ENCODE peak calls at places on chromosome X, in seven cellular contexts. B, C, K, D, O, M and W are unnamed samples. For H3K4me1, the result is how much of the 10 kb centered on the place peaks cover.

GRCh38 chrX:50432760-50433377 is 37.8 kb downstream of the DGKK start:
- DNase-seq in B (no peak), C (no peak), K (no peak), D (no peak), O (no peak), M (no peak), W (no peak)

GRCh38 chrX:136586386-136586785 is 54.4 kb downstream of the VGLL1 start:
- DNase-seq in B (no peak), C (no peak), K (no peak), D (no peak), O (no peak), M (no peak), W (no peak)

GRCh38 chrX:71164071-71164470 is 19.4 kb downstream of the NLGN3 start:
- DNase-seq in B (no peak), C (no peak), K (no peak), D (no peak), O (no peak), M (no peak), W (no peak)

GRCh38 chrX:55490974-55491373 is 1.3 kb upstream of the USP51 start:
- DNase-seq in B (no peak), C (no peak), K (no peak), D (no peak), O (no peak), M (no peak), W (no peak)

GRCh38 chrX:119647552-119648420 is 41.6 kb upstream of the NKRF start:
- DNase-seq in B (no peak), C (no peak), K (no peak), D (no peak), O (no peak), M (no peak), W (peak)

GRCh38 chrX:136318166-136318565 is 17.4 kb downstream of the ADGRG4 start:
- DNase-seq in B (no peak), C (no peak), K (no peak), D (no peak), O (no peak), M (no peak), W (no peak)

GRCh38 chrX:120463241-120463640 is 5.9 kb downstream of the LAMP2 start:
- DNase-seq in B (no peak), C (no peak), K (no peak), D (peak), O (no peak), M (peak), W (no peak)

GRCh38 chrX:119181491-119181890 is 53.9 kb upstream of the KIAA1210 start:
- DNase-seq in B (no peak), C (peak), K (no peak), D (no peak), O (peak), M (peak), W (no peak)

GRCh38 chrX:53599781-53600396 is 86.6 kb downstream of the HUWE1 start:
- DNase-seq in B (no peak), C (no peak), K (no peak), D (no peak), O (no peak), M (no peak), W (no peak)

GRCh38 chrX:48474127-48474526 is 1.9 kb upstream of the FTSJ1 start:
- DNase-seq in B (no peak), C (no peak), K (peak), D (no peak), O (no peak), M (no peak), W (no peak)

GRCh38 chrX:16700734-16701133 is 11.7 kb downstream of the CTPS2 start:
- DNase-seq in B (no peak), C (no peak), K (no peak), D (no peak), O (no peak), M (no peak), W (no peak)

GRCh38 chrX:88903989-88904718 is 157.1 kb downstream of the CPXCR1 start:
- DNase-seq in B (no peak), C (no peak), K (no peak), D (no peak), O (no peak), M (no peak), W (no peak)

GRCh38 chrX:124747295-124747694 is 400.9 kb downstream of the SH2D1A start:
- DNase-seq in B (no peak), C (no peak), K (no peak), D (no peak), O (no peak), M (no peak), W (no peak)

GRCh38 chrX:73943900-73944581 is 359.9 kb upstream of the ZCCHC13 start:
- DNase-seq in B (peak), C (peak), K (peak), D (peak), O (peak), M (peak), W (peak)

GRCh38 chrX:110006826-110007375 is 4.0 kb downstream of the TMEM164 start:
- DNase-seq in B (no peak), C (no peak), K (no peak), D (no peak), O (no peak), M (no peak), W (no peak)

GRCh38 chrX:155086202-155086840 is 15.0 kb downstream of the BRCC3 start:
- DNase-seq in B (no peak), C (peak), K (peak), D (peak), O (peak), M (no peak), W (peak)

GRCh38 chrX:111447298-111447697 is 35.3 kb upstream of the DCX start:
- DNase-seq in B (no peak), C (no peak), K (peak), D (no peak), O (peak), M (no peak), W (no peak)

GRCh38 chrX:121781991-121782390 is 734.6 kb downstream of the GLUD2 start:
- DNase-seq in B (no peak), C (no peak), K (no peak), D (no peak), O (no peak), M (no peak), W (no peak)

GRCh38 chrX:9458516-9459078 is 6.3 kb upstream of the TBL1X start:
- DNase-seq in B (no peak), C (no peak), K (no peak), D (no peak), O (no peak), M (no peak), W (no peak)

GRCh38 chrX:41661366-41662095 is 27.2 kb upstream of the GPR34 start:
- DNase-seq in B (no peak), C (no peak), K (no peak), D (no peak), O (no peak), M (no peak), W (no peak)

GRCh38 chrX:78322863-78323262 is 4.5 kb downstream of the CYSLTR1 start:
- DNase-seq in B (no peak), C (no peak), K (no peak), D (no peak), O (no peak), M (no peak), W (no peak)

GRCh38 chrX:138001219-138001618 is 435.3 kb downstream of the ZIC3 start:
- DNase-seq in B (no peak), C (no peak), K (no peak), D (no peak), O (no peak), M (no peak), W (no peak)

GRCh38 chrX:108270280-108270679 is 167.9 kb downstream of the COL4A6 start:
- DNase-seq in B (no peak), C (no peak), K (no peak), D (no peak), O (no peak), M (peak), W (no peak)

GRCh38 chrX:49110417-49110816 is 13.1 kb downstream of the GPKOW start:
- DNase-seq in B (no peak), C (no peak), K (no peak), D (no peak), O (no peak), M (no peak), W (no peak)

GRCh38 chrX:78437621-78438020 is 110.2 kb upstream of the CYSLTR1 start:
- DNase-seq in B (no peak), C (no peak), K (no peak), D (no peak), O (no peak), M (no peak), W (no peak)

GRCh38 chrX:78375894-78376293 is 48.5 kb upstream of the CYSLTR1 start:
- DNase-seq in B (no peak), C (no peak), K (no peak), D (no peak), O (no peak), M (no peak), W (no peak)

GRCh38 chrX:65706041-65706828 is 38.8 kb downstream of the MSN start:
- DNase-seq in B (no peak), C (no peak), K (no peak), D (no peak), O (no peak), M (no peak), W (no peak)

GRCh38 chrX:132561974-132562373 is 73.1 kb upstream of the MBNL3 start:
- DNase-seq in B (no peak), C (no peak), K (no peak), D (no peak), O (no peak), M (no peak), W (no peak)

GRCh38 chrX:52556741-52557140 is 39.9 kb upstream of the XAGE1B start:
- DNase-seq in B (no peak), C (no peak), K (no peak), D (no peak), O (no peak), M (no peak), W (no peak)

GRCh38 chrX:35728481-35728880 is 69.7 kb upstream of the MAGEB16 start:
- DNase-seq in B (no peak), C (no peak), K (no peak), D (no peak), O (no peak), M (no peak), W (no peak)

GRCh38 chrX:1462596-1463251 is 10.0 kb upstream of the ASMTL start:
- DNase-seq in B (peak), C (no peak), K (peak), D (no peak), O (no peak), M (no peak), W (no peak)

GRCh38 chrX:48533165-48533564 is 6.3 kb upstream of the TBC1D25 start:
- DNase-seq in B (no peak), C (no peak), K (peak), D (no peak), O (no peak), M (no peak), W (no peak)

GRCh38 chrX:137031517-137032377 is 2.0 kb downstream of the GPR101 start:
- DNase-seq in B (no peak), C (peak), K (peak), D (no peak), O (no peak), M (no peak), W (no peak)

GRCh38 chrX:100863326-100863854 is 10.8 kb downstream of the NOX1 start:
- DNase-seq in B (no peak), C (no peak), K (no peak), D (no peak), O (no peak), M (no peak), W (no peak)

GRCh38 chrX:15948318-15948660 is 93.7 kb upstream of the AP1S2 start:
- DNase-seq in B (no peak), C (no peak), K (no peak), D (no peak), O (no peak), M (no peak), W (no peak)

GRCh38 chrX:42384956-42385355 is 393.0 kb downstream of the PPP1R2C start:
- DNase-seq in B (no peak), C (no peak), K (no peak), D (no peak), O (no peak), M (no peak), W (no peak)

GRCh38 chrX:110138557-110138956 is 135.6 kb downstream of the TMEM164 start:
- DNase-seq in B (no peak), C (no peak), K (no peak), D (no peak), O (no peak), M (no peak), W (no peak)

GRCh38 chrX:119885554-119886428 is 9.9 kb upstream of the AKAP14 start:
- DNase-seq in B (no peak), C (no peak), K (peak), D (no peak), O (no peak), M (no peak), W (peak)

GRCh38 chrX:3532571-3532970 is 180.9 kb downstream of the PRKX start:
- DNase-seq in B (no peak), C (no peak), K (no peak), D (no peak), O (no peak), M (no peak), W (no peak)

DNA sequence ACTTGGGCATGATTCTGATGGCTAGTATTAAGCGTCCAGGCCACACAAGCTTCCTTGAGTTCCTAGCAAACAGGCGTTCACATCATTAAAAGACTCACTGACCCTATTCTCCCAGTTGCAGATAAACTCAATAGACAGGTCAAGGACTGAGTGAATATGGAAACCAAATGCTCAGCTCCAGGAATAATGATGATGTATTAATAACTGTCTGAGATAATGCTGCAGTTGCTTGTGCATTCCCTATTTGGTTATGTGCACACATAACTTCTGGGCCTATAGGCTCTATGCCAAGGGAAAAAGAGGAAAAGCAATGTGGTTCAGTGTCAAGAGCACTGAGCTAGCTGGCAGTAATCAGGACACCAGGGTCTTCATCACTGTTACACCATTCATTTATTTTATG is 3.5 kb downstream of the RAB9B start:
- DNase-seq in B (no peak), C (no peak), K (no peak), D (no peak), O (no peak), M (no peak), W (no peak)
- H3K27ac ChIP-seq in B (no peak), C (peak), K (no peak), D (no peak), O (no peak), M (no peak), W (no peak)

DNA sequence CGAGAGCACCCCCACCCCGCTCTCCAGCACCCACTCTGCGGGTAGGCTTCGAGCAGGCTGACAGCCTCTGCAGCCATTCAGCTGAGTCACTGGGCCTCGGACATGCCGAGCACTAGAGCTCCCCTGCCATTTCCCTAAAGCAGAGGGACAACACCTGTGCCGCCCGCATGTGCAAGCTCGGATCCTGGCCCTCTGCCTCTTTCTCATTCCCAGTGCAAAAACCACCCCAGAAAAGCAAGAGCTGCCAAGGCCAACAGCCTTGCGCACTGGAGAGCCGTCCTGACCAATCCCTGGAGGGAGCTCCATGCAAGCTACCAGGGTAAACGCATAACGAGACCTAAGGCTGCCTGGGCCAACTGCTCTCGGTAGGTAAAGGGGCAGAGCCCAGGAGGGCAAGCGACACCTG is 5.3 kb downstream of the HCFC1 start:
- DNase-seq in B (no peak), C (no peak), K (no peak), D (no peak), O (no peak), M (no peak), W (no peak)
- H3K4me1 ChIP-seq in B (under half), C (under half), K (half or more), D (under half), O (under half), M (under half), W (under half)

DNA sequence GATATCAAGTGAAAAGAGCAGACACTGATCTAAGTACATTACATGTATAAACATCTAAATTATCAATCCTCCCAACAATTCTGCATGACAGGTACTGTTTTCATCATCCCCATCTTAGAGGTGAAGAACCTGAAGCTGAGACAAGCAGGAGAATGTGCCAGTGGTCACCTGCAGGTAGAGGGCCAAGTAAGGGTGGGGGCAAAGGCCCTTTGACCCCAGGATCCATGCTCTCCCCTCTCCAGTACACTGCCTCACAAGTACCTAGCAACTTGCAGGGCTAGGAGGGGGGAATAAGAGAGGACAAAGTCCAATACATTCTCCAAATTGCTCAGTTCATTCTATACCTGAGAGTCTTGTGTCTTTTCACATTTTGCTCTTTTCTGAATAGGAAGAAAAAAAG is 8.3 kb upstream of the MAP7D2 start:
- DNase-seq in B (no peak), C (no peak), K (no peak), D (no peak), O (no peak), M (no peak), W (no peak)
- TF ChIP-seq POLR2A in B (no peak), C (no peak), K (peak), D (no peak), O (no peak), M (no peak), W (no peak)

DNA sequence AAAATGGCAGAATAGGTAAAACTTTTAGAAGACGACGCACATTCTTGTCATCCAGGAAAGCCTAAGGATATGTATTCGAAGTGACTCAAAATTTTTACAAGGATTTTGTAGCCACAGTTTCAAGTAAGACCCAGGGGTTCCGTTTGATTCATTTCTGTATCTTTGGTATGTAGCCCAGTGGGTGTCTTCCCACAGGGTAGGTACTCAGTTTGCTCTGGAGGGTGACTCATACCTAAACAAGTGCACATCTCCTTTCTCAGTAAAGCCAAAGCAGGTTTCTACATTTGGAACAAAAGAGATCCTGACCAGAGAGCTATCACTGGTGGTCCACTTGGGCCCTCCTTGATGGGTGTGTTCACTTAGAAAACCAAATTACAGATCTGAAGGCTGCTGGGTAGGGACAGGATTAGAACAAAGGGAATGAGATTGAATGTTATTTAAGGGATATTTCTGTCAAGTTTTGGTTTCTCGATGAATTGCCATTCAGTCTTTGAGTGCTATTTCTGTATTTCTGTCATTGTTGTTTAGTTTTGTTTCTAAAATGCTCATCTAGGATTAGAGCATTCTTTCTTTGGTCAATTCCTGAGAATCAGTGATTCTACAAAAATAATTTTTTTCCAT is 56.1 kb downstream of the PLS3 start:
- DNase-seq in B (no peak), C (no peak), K (no peak), D (no peak), O (peak), M (no peak), W (no peak)
- H3K27ac ChIP-seq in B (peak), C (peak), K (no peak), D (no peak), O (no peak), M (peak), W (no peak)

GRCh38 chrX:87376896-87377295 is 140.7 kb upstream of the KLHL4 start:
- DNase-seq in B (no peak), C (no peak), K (no peak), D (no peak), O (no peak), M (no peak), W (no peak)
- H3K4me1 ChIP-seq in B (under half), C (under half), K (under half), D (under half), O (under half), M (under half), W (under half)

GRCh38 chrX:149631293-149632165 is at the start of gene TMEM185A:
- DNase-seq in B (peak), C (peak), K (peak), D (peak), O (peak), M (peak), W (peak)
- TF ChIP-seq POLR2A in B (no peak), C (no peak), K (no peak), D (no peak), O (no peak), M (no peak), W (no peak)

GRCh38 chrX:13747836-13748235 is 13.3 kb downstream of the OFD1 start:
- DNase-seq in B (no peak), C (peak), K (peak), D (peak), O (peak), M (peak), W (no peak)

GRCh38 chrX:13748486-13748885 is 13.9 kb downstream of the OFD1 start:
- DNase-seq in B (no peak), C (no peak), K (no peak), D (no peak), O (no peak), M (no peak), W (no peak)

GRCh38 chrX:13741695-13742094 is 7.1 kb downstream of the OFD1 start:
- DNase-seq in B (no peak), C (no peak), K (no peak), D (no peak), O (no peak), M (no peak), W (no peak)

DNA sequence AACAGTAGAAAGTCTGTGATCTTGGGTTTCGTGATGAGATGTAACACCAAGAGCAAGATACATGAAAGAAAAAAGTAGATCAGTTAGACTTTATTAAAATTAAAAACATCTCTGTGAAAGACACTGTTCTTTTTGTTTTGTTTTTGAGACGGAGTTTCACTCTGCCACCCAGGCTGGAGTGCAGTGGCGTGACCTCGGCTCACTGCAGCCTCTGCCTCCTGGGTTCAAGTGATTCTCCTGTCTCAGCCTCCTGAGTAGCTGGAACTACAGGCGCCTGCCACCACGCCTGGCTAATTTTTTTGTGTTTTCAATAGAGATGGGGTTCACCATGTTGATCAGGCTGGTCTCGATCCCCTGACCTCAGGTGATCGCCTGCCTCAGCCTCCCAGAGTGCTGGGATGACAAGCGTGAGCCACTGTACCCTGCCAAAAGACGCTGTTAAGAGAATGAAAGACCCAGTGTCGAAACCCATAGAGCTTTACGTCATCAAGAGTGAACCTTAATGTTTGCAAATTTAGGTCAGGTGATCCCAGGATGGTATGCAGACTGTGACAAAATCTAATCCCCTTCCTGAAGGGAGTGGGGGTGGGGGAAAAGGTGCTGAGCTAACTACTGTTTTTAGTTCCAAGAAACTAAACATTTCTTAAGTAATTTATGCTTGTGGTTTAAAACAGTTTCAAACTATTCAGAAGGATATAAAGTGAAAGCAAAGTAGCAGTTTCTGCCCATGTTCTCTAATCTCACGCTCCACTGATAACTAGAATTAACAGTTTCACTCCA is 8.0 kb downstream of the OFD1 start:
- DNase-seq in B (no peak), C (peak), K (no peak), D (no peak), O (no peak), M (no peak), W (peak)
- H3K27ac ChIP-seq in B (no peak), C (peak), K (no peak), D (no peak), O (no peak), M (no peak), W (peak)